ENCODE peak calls at places on chromosome X, in seven cellular contexts. R is NCI-H2029; V is NCI-H1105 treated with DMSO at 0.1 percent for 48 hours; K is anterior cingulate cortex; O is COR-L47; N is stimulated activated CD4-positive, alpha-beta T cell treated with anti-CD3 and anti-CD28 coated beads, Interleukin-1b, Interleukin-23, amount 100 ng/mL, for 4 hours; C is MM.1S. D is an unnamed sample.

GRCh38 chrX:48540015-48540350 is 469 bp downstream of the TBC1D25 start:
- DNase-seq in K (no peak), R (no peak), C (peak; percentile 27), O (peak; percentile 40), V (peak; percentile 39), N (peak; percentile 37), D (no peak)

GRCh38 chrX:31483336-31483735 is 411.5 kb upstream of the FTHL17 start:
- DNase-seq in C (no peak), K (no peak), O (no peak), R (no peak), N (no peak), V (no peak), D (no peak)

GRCh38 chrX:21974011-21974385 is 33.5 kb downstream of the SMS start:
- DNase-seq in V (no peak), K (no peak), O (no peak), R (no peak), N (no peak), C (no peak), D (no peak)

GRCh38 chrX:20388594-20388993 is 121.9 kb upstream of the RPS6KA3 start:
- DNase-seq in K (no peak), O (no peak), V (no peak), N (no peak), C (no peak), R (no peak), D (no peak)

GRCh38 chrX:57417827-57418226 is 131.3 kb downstream of the FAAH2 start:
- DNase-seq in O (no peak), R (no peak), C (peak; percentile 8), K (no peak), V (no peak), N (no peak), D (no peak)

GRCh38 chrX:84046403-84046984 is 141.5 kb downstream of the RPS6KA6 start:
- DNase-seq in N (no peak), K (no peak), C (peak; percentile 63), R (no peak), O (peak; percentile 9), V (peak; percentile 45), D (no peak)

GRCh38 chrX:88613338-88613737 is 133.7 kb upstream of the CPXCR1 start:
- DNase-seq in O (no peak), C (peak; percentile 55), R (no peak), N (no peak), K (no peak), V (peak; percentile 40), D (no peak)

GRCh38 chrX:133254666-133255065 is 36.5 kb upstream of the TFDP3 start:
- DNase-seq in V (no peak), C (no peak), O (no peak), N (no peak), K (no peak), R (peak; percentile 7), D (peak; percentile 65)

GRCh38 chrX:128928636-128929035 is 594.7 kb downstream of the SMARCA1 start:
- DNase-seq in C (no peak), K (no peak), R (peak; percentile 39), V (no peak), O (no peak), N (no peak), D (peak; percentile 49)